ENCODE peak calls at places on chromosome 11, in seven cellular contexts. D is fibroblast of mammary gland, G is pancreas, Q is cardiac fibroblast, N is BE2C, E is lower leg skin, J is coronary artery. S is an unnamed sample.
A peak's percentile ranks its signal among the peaks of the same experiment; 100 is the strongest.

GRCh38 chr11:77557553-77557952 is 32.2 kb upstream of the AQP11 start:
- DNase-seq in D (peak; percentile 31), G (no peak), Q (no peak), N (peak; percentile 49), E (no peak), J (no peak), S (no peak)

GRCh38 chr11:26276798-26277424 is 55.0 kb upstream of the ANO3 start:
- DNase-seq in D (peak; percentile 82), G (peak; percentile 14), Q (peak; percentile 82), N (peak; percentile 37), E (peak; percentile 33), J (no peak), S (peak; percentile 84)

GRCh38 chr11:69257134-69257533 is 36.8 kb upstream of the MYEOV start:
- DNase-seq in D (no peak), G (no peak), Q (no peak), N (no peak), E (no peak), J (no peak), S (no peak)

GRCh38 chr11:101915811-101916291 is 471 bp downstream of the ANGPTL5 start:
- DNase-seq in D (peak; percentile 89), G (no peak), Q (peak; percentile 78), N (no peak), E (no peak), J (no peak), S (peak; percentile 49)

GRCh38 chr11:26231252-26231661 is 100.7 kb upstream of the ANO3 start:
- DNase-seq in D (peak; percentile 98), G (no peak), Q (peak; percentile 43), N (no peak), E (no peak), J (no peak), S (peak; percentile 97)

GRCh38 chr11:50333861-50334260 is 301.2 kb downstream of the OR4C45 start:
- DNase-seq in D (no peak), G (no peak), Q (no peak), N (no peak), E (no peak), J (no peak), S (no peak)

GRCh38 chr11:20022363-20023081 is 137.8 kb downstream of the DBX1 start:
- DNase-seq in D (peak; percentile 24), G (peak; percentile 43), Q (peak; percentile 74), N (no peak), E (no peak), J (no peak), S (peak; percentile 61)

GRCh38 chr11:61771195-61771894 is 18.9 kb downstream of the MYRF start:
- DNase-seq in D (no peak), G (no peak), Q (no peak), N (no peak), E (no peak), J (no peak), S (no peak)

GRCh38 chr11:128552783-128553661 is 34.3 kb downstream of the ETS1 start:
- DNase-seq in D (peak; percentile 83), G (no peak), Q (peak; percentile 63), N (no peak), E (no peak), J (no peak), S (no peak)

GRCh38 chr11:47571895-47572294 is 6.5 kb downstream of the PTPMT1 start:
- DNase-seq in D (peak; percentile 78), G (no peak), Q (no peak), N (no peak), E (no peak), J (no peak), S (peak; percentile 54)

GRCh38 chr11:1269957-1270356 is 39.5 kb downstream of the TOLLIP start:
- DNase-seq in D (no peak), G (no peak), Q (no peak), N (no peak), E (no peak), J (no peak), S (no peak)

GRCh38 chr11:68872216-68873003 is 30.7 kb upstream of the CPT1A start:
- DNase-seq in D (peak; percentile 7), G (no peak), Q (peak; percentile 18), N (no peak), E (no peak), J (no peak), S (peak; percentile 60)

GRCh38 chr11:73397468-73398131 is 21.4 kb downstream of the RELT start:
- DNase-seq in D (no peak), G (no peak), Q (no peak), N (no peak), E (no peak), J (peak; percentile 67), S (no peak)

GRCh38 chr11:44326615-44327475 is 16.9 kb upstream of the ALX4 start:
- DNase-seq in D (peak; percentile 31), G (no peak), Q (no peak), N (no peak), E (no peak), J (no peak), S (no peak)

GRCh38 chr11:20474176-20474950 is 86.8 kb downstream of the PRMT3 start:
- DNase-seq in D (no peak), G (no peak), Q (no peak), N (peak; percentile 7), E (peak; percentile 17), J (no peak), S (no peak)

GRCh38 chr11:83819936-83820549 is 533.9 kb upstream of the CCDC90B start:
- DNase-seq in D (peak; percentile 80), G (peak; percentile 10), Q (peak; percentile 84), N (no peak), E (no peak), J (no peak), S (peak; percentile 88)

GRCh38 chr11:131851951-131852350 is 481.5 kb downstream of the NTM start:
- DNase-seq in D (no peak), G (no peak), Q (no peak), N (no peak), E (no peak), J (no peak), S (no peak)

GRCh38 chr11:126176853-126177470 is 34.5 kb downstream of the RPUSD4 start:
- DNase-seq in D (no peak), G (no peak), Q (no peak), N (no peak), E (no peak), J (no peak), S (no peak)

GRCh38 chr11:92457250-92457649 is 232.6 kb downstream of the FAT3 start:
- DNase-seq in D (peak; percentile 34), G (no peak), Q (peak; percentile 2), N (no peak), E (no peak), J (no peak), S (peak; percentile 19)

GRCh38 chr11:44275961-44276550 is 33.9 kb downstream of the ALX4 start:
- DNase-seq in D (no peak), G (no peak), Q (no peak), N (no peak), E (no peak), J (peak; percentile 22), S (no peak)

GRCh38 chr11:102603576-102603975 is 21.6 kb downstream of the MMP20 start:
- DNase-seq in D (no peak), G (no peak), Q (no peak), N (no peak), E (no peak), J (no peak), S (no peak)

GRCh38 chr11:69880041-69880802 is 61.0 kb upstream of the FGF3 start:
- DNase-seq in D (no peak), G (no peak), Q (no peak), N (peak; percentile 3), E (no peak), J (no peak), S (no peak)

GRCh38 chr11:818396-819128 is at the start of gene PNPLA2:
- DNase-seq in D (peak; percentile 69), G (peak; percentile 64), Q (peak; percentile 73), N (no peak), E (no peak), J (no peak), S (peak; percentile 76)

GRCh38 chr11:69295995-69296889 is 2.3 kb downstream of the MYEOV start:
- DNase-seq in D (peak; percentile 95), G (no peak), Q (peak; percentile 87), N (no peak), E (peak; percentile 70), J (no peak), S (peak; percentile 65)

GRCh38 chr11:125348704-125349635 is 147.1 kb downstream of the FEZ1 start:
- DNase-seq in D (peak; percentile 22), G (peak; percentile 23), Q (peak; percentile 48), N (peak; percentile 68), E (no peak), J (no peak), S (peak; percentile 54)

DNA sequence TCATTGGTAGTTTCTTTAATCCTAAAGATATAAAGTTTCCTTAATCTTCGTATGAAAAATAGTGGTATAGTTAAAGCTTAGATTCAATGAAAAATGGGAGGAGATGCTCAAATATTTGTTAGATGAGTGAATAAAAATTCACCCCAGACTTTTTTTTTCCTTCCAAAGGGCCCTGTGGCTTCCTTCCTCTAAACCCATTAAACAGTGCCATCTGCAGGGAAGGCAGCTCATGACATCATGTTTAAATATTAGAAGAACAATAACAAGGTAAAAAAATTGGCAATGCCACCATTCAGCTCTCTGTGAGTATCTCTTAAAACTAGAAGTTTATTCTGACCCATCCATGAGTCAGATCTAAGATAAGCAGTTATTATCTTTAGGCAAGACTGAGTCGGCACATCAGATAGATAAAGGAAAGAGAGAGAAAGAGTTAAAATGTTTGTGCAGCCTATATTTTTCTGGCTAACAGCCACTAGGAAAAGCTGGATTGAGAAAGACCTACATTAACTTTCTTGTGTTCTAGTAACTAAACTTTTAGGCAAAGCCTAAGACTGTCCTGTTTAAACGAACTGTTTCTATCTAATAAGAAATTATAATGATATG is 19.1 kb upstream of the OOSP1 start:
- DNase-seq in D (peak; percentile 23), G (peak; percentile 32), Q (peak; percentile 55), N (peak; percentile 15), E (no peak), J (no peak), S (peak; percentile 45)
- TF ChIP-seq CTCF in D (peak; percentile 29), G (peak; percentile 46), Q (peak; percentile 65), N (peak; percentile 40), E (no peak), J (no peak), S (peak; percentile 38)

DNA sequence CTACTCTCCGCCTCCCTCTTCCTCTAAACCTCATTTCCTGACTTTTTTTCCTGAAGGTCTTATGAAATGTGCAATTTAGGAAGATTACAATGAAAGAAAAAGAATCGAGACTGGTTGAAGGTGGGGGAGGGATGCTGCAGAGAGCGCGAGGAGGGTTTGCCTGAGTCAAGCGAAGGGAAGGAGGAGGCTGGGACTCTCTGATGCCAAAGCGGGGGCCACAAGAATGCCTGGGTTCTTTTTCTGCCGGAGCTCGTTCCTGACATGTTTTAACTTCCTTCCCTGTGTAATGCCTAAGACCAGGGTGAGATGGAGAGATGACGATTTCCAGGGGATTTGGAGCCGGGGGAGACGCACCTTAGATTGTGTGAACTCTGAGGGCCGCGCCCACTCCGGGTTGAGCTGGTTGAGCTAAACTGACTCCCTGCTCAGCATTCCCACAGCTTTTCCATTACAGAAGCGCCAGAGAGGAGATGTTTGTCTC is 270.5 kb upstream of the SORL1-AS1 start:
- DNase-seq in D (peak; percentile 15), G (peak; percentile 8), Q (peak; percentile 89), N (peak; percentile 58), E (no peak), J (peak; percentile 72), S (peak; percentile 63)
- H3K4me3 ChIP-seq in D (peak overlapping the region; percentile 49), G (peak overlapping the region; percentile 30), Q (peak overlapping the region; percentile 46), N (peak overlapping the region; percentile 58), E (no peak overlapping the region), J (peak overlapping the region; percentile 79), S (peak overlapping the region; percentile 50)

GRCh38 chr11:110777765-110778164 is 65.5 kb upstream of the ARHGAP20 start:
- DNase-seq in D (peak; percentile 83), G (no peak), Q (peak; percentile 56), N (no peak), E (no peak), J (no peak), S (peak; percentile 66)
- TF ChIP-seq CTCF in D (no peak), G (no peak), Q (no peak), N (no peak), E (no peak), J (no peak), S (no peak)

GRCh38 chr11:8806974-8807373 is 104.0 kb upstream of the AKIP1 start:
- DNase-seq in D (no peak), G (no peak), Q (no peak), N (no peak), E (no peak), J (no peak), S (no peak)
- H3K4me3 ChIP-seq in D (no peak overlapping the region), G (no peak overlapping the region), Q (peak overlapping the region; percentile 9), N (no peak overlapping the region), E (no peak overlapping the region), J (peak overlapping the region; percentile 12), S (peak overlapping the region; percentile 80)